ENCODE peak calls at places on chromosomes 2 and 18, in eight cellular contexts. I is breast epithelium, E is hepatocyte, H is transverse colon, D is spleen, C is stomach, W is kidney, F is fibroblast of lung. Z is an unnamed sample. For H3K4me1, the result is how much of the 10 kb centered on the place peaks cover.

GRCh38 chr18:80158365-80158764 is 49.3 kb downstream of the ADNP2 start:
- DNase-seq in I (no peak), E (no peak), H (no peak), D (no peak), C (no peak), W (no peak), F (no peak), Z (no peak)

GRCh38 chr18:55953326-55953725 is 365.3 kb upstream of the TCF4 start:
- DNase-seq in I (no peak), E (no peak), H (no peak), D (no peak), C (no peak), W (no peak), F (no peak), Z (no peak)

GRCh38 chr2:239443666-239444567 is 43.1 kb upstream of the HDAC4 start:
- DNase-seq in I (no peak), E (no peak), H (no peak), D (no peak), C (no peak), W (peak), F (peak), Z (peak)

GRCh38 chr18:5747678-5748077 is 147.6 kb downstream of the TMEM200C start:
- DNase-seq in I (no peak), E (peak), H (no peak), D (no peak), C (no peak), W (no peak), F (no peak), Z (no peak)

GRCh38 chr2:96960271-96960955 is 26.0 kb downstream of the FAM178B start:
- DNase-seq in I (peak), E (peak), H (peak), D (peak), C (peak), W (peak), F (peak), Z (peak)

GRCh38 chr18:13271512-13271911 is 53.0 kb downstream of the LDLRAD4 start:
- DNase-seq in I (no peak), E (no peak), H (no peak), D (no peak), C (no peak), W (no peak), F (no peak), Z (no peak)

GRCh38 chr2:210172219-210172575 is 988 bp upstream of the KANSL1L start:
- DNase-seq in I (no peak), E (no peak), H (no peak), D (no peak), C (no peak), W (no peak), F (no peak), Z (no peak)

GRCh38 chr18:3511980-3512379 is 62.0 kb downstream of the TGIF1 start:
- DNase-seq in I (no peak), E (peak), H (no peak), D (no peak), C (no peak), W (no peak), F (peak), Z (peak)

GRCh38 chr2:17470855-17471641 is 47.2 kb downstream of the RAD51AP2 start:
- DNase-seq in I (no peak), E (no peak), H (no peak), D (no peak), C (no peak), W (no peak), F (peak), Z (peak)

GRCh38 chr2:105361132-105361889 is 24.0 kb downstream of the C2orf49 start:
- DNase-seq in I (no peak), E (no peak), H (no peak), D (no peak), C (no peak), W (no peak), F (no peak), Z (no peak)

GRCh38 chr2:131113566-131114227 is 8.6 kb downstream of the PLEKHB2 start:
- DNase-seq in I (no peak), E (no peak), H (no peak), D (no peak), C (no peak), W (no peak), F (no peak), Z (no peak)

GRCh38 chr2:124186801-124187200 is 161.7 kb downstream of the CNTNAP5 start:
- DNase-seq in I (no peak), E (no peak), H (no peak), D (no peak), C (no peak), W (no peak), F (no peak), Z (no peak)

GRCh38 chr2:241092677-241093076 is 9.4 kb downstream of the MTERF4 start:
- DNase-seq in I (no peak), E (no peak), H (no peak), D (no peak), C (no peak), W (no peak), F (no peak), Z (no peak)

GRCh38 chr2:191869178-191869577 is 22.3 kb upstream of the CAVIN2 start:
- DNase-seq in I (no peak), E (peak), H (peak), D (no peak), C (no peak), W (no peak), F (peak), Z (no peak)

GRCh38 chr2:36680012-36680411 is 16.5 kb upstream of the VIT start:
- DNase-seq in I (no peak), E (no peak), H (no peak), D (no peak), C (no peak), W (no peak), F (peak), Z (no peak)

GRCh38 chr18:3236470-3236869 is 11.1 kb upstream of the MYL12A start:
- DNase-seq in I (no peak), E (no peak), H (no peak), D (no peak), C (no peak), W (no peak), F (no peak), Z (no peak)

GRCh38 chr2:72367530-72368225 is 220.0 kb upstream of the CYP26B1 start:
- DNase-seq in I (peak), E (peak), H (peak), D (no peak), C (peak), W (no peak), F (peak), Z (peak)
- TF ChIP-seq CTCF in I (peak), E (peak), H (no peak), D (no peak), C (no peak), W (no peak), F (peak), Z (peak)

GRCh38 chr2:30354621-30355020 is 92.4 kb upstream of the LCLAT1 start:
- DNase-seq in I (no peak), E (no peak), H (no peak), D (no peak), C (no peak), W (no peak), F (no peak), Z (no peak)
- H3K4me1 ChIP-seq in I (under half), E (under half), H (under half), D (under half), C (under half), W (under half), F (under half), Z (under half)

DNA sequence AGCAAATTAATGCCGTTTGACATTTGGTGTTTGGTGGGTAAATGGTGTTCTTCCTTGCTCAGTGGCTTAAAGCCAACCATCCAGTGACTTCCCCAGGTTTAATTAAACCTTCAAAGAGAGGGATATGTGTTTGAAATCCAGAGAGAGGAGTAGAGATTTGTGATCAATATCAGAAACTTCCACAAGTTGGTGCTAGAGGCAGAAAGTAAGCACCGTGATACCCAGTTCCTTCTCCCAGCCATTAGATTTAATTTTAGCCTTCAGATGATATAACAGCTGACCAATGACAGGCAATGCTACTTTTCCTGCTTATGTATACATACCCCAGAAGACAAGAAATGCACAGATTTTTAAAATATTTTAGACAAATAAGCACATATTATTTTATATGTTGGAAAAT is 398.5 kb downstream of the CDH2 start:
- DNase-seq in I (no peak), E (peak), H (no peak), D (no peak), C (no peak), W (no peak), F (peak), Z (no peak)
- TF ChIP-seq CTCF in I (no peak), E (peak), H (no peak), D (no peak), C (peak), W (no peak), F (peak), Z (peak)

DNA sequence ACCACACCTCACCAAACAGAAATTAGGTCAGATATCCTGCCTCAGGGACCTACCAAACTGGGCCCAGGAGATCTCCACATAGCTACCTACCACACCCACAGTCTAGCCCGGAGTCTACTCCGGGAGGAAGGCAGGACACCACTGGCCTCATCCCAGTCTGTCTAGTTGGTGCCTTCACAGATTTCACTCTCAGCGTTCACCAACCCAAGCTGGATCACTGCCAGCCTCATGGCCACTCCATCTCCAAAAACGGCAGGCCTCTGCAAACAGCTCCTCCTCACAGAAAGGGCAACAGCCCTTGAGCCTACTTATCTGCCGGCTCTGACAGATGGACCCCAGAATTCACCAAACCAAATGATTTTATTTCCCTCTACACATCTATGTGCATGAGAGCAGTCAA is 61.3 kb downstream of the NCKAP5 start:
- DNase-seq in I (no peak), E (no peak), H (no peak), D (no peak), C (no peak), W (no peak), F (no peak), Z (peak)
- H3K4me1 ChIP-seq in I (under half), E (under half), H (under half), D (under half), C (under half), W (under half), F (under half), Z (under half)

GRCh38 chr2:237691200-237691907 is 64.0 kb downstream of the LRRFIP1 start:
- DNase-seq in I (no peak), E (peak), H (peak), D (peak), C (no peak), W (no peak), F (no peak), Z (no peak)

GRCh38 chr2:237689569-237690131 is 62.3 kb downstream of the LRRFIP1 start:
- DNase-seq in I (no peak), E (no peak), H (peak), D (peak), C (peak), W (peak), F (no peak), Z (no peak)

GRCh38 chr2:237692601-237693079 is 65.3 kb downstream of the LRRFIP1 start:
- DNase-seq in I (peak), E (peak), H (peak), D (peak), C (no peak), W (peak), F (no peak), Z (no peak)

GRCh38 chr2:237693281-237694039 is 66.1 kb downstream of the LRRFIP1 start:
- DNase-seq in I (no peak), E (peak), H (peak), D (peak), C (no peak), W (peak), F (peak), Z (peak)

DNA sequence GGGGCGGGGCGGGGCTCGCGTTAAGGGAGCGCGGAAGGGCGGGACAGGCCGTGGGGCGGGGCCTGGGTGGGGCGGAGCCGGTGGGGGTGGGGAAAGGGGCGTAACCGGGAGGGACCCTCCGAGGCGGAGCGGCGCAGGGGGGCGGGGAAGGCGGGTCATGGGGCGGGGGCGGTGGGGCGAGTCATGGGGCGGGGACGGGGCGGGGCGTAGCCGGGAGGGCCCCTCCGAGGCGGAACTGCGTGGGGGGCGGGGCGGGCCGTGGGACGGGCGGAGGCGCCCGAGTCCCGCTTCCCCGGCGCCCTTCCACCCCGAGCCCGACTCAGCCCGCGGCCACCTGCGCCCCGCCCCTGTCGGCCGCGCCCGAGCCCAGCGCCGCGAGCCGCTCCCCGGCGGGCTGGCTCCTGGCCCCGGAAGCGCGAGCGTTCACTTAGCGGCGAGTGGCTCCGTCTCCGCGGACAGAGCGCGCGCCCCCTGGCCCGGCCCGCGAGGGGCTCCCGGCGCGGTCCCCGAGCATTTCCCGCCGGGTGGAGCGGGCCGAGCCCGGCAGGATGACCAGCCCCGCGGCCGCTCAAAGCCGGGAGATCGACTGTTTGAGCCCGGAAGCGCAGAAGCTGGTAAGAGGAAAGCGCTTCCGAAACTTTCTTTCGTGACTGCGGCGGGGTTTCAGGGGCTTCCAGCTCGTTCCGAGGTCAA is 64.7 kb downstream of the LRRFIP1 start:
- DNase-seq in I (peak), E (peak), H (peak), D (peak), C (peak), W (peak), F (peak), Z (no peak)
- TF ChIP-seq CTCF in I (peak), E (no peak), H (no peak), D (no peak), C (no peak), W (no peak), F (no peak), Z (peak)

DNA sequence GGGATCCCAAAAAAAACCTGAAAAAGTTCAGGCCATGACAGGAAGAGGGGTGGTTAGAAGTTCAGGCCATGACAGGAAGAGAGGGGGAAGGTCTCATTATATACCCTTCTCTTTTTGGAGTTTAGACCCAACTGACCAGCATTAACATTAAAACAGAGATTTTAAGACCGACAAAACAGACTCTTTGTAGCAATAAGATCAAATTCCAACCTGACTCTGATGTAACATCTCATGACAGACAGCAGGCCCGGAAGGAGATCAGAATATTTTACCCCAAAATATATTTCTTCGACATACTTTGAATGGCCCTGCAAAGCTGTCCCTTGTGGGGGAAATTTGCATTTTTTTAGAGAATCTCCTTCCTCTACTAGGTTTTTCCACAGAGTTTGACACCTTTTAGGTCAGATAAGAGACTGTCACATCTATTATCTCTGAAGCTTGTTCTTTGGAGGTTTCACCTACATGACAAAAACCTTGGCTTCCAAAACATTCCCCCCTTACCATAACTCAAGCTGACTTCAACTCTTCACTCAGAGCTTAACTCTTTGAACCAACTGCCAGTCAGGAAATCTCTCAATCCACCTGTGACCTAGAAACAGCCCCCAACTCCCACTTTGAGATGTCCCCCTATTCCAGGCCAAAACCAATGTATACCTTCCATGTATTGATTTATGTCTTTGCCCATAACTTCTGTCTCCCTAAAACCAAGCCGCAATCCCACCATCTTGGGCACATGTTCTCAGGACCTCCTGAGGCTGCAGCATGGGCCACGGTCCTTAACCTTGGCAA is 51.0 kb upstream of the B3GNT2 start:
- DNase-seq in I (no peak), E (no peak), H (no peak), D (no peak), C (no peak), W (no peak), F (no peak), Z (no peak)
- H3K4me1 ChIP-seq in I (under half), E (under half), H (under half), D (under half), C (under half), W (under half), F (under half), Z (under half)

DNA sequence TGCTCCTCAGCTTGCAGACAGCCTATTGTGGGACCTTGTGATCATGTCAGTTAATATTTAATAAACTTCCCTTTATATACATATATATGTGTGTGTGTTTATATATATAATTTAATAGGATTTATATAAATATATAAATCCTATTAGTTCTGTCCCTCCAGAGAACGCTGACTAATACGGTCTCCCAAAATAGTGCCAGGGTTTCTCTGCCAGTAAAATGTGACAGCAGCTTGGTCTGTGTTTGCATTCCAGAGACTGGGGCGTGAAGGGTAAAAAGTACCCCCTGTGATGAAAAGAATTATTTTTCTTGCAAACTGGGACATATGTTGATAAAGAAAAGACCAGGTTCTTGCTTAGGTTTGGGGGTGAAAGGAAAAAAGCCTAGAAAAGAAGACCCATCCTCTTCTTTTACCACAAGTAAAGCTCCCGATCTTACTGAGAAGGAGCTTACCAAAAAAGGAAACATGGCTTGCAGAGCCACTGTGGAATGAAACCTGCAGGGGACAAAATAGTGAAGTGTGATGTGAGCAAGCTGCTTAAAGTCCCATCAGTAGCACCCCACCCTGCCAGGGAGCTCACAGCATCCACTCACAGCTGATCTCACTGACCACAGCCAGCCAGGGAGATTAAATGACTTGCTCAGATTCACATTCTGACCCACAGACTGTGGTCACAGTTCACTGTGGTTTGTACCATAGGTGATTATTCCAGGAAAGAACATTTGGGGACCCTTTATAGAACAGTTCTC is 110.9 kb upstream of the RMP24 start:
- DNase-seq in I (no peak), E (no peak), H (no peak), D (no peak), C (no peak), W (no peak), F (no peak), Z (no peak)
- TF ChIP-seq CTCF in I (no peak), E (no peak), H (no peak), D (no peak), C (no peak), W (no peak), F (no peak), Z (no peak)

DNA sequence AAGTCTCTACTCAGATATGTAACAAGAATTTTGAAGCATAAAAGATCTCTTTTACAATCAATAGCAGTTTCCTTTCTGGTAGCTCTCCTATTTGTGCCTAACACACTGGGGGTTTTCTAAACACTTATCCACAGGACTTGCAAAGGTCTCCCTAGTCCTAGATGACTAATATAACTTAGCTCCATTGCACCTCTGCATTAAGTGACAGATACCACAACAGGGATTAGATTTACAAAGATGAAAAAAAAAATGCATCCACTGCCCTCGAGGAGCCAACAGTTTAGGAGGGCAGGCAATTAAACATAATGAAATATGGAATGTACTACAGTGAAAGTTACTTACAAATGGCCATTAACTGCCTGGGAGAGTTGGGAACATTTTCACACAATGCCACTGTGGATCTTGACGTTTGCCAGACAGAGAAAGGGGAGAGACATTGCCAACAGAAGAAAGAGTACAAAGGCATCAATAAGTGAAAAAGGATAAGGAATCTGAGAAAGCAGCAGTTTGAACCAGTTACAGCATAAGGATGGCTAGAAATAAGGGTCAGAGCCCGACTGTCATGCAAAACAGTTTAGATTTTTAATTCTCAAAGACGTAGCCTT is 14.3 kb downstream of the PPP3R1 start:
- DNase-seq in I (no peak), E (no peak), H (no peak), D (no peak), C (no peak), W (no peak), F (no peak), Z (no peak)
- H3K4me1 ChIP-seq in I (under half), E (under half), H (under half), D (half or more), C (half or more), W (under half), F (under half), Z (half or more)

Z was measured in foreskin keratinocyte.